ENCODE peak calls at places on chromosome 17, in five cellular contexts. One of them, this sample, is unnamed.
A peak's percentile ranks its signal among the peaks of the same experiment; 100 is the strongest.

GRCh38 chr17:30312218-30312617 is 20.5 kb upstream of the BLMH start:
- DNase-seq in stomach: no peak
- DNase-seq in GM23338: no peak
- DNase-seq in HFF-Myc: no peak
- DNase-seq in epithelial cell of esophagus: peak; percentile 62
- DNase-seq in this sample: no peak

GRCh38 chr17:7806592-7806991 is 27.4 kb upstream of the KDM6B start:
- DNase-seq in stomach: no peak
- DNase-seq in epithelial cell of esophagus: no peak
- DNase-seq in HFF-Myc: no peak
- DNase-seq in GM23338: no peak
- DNase-seq in this sample: no peak

GRCh38 chr17:57892820-57893595 is 43.2 kb upstream of the MRPS23 start:
- DNase-seq in HFF-Myc: peak; percentile 77
- DNase-seq in GM23338: peak; percentile 58
- DNase-seq in epithelial cell of esophagus: peak; percentile 93
- DNase-seq in stomach: peak; percentile 81
- DNase-seq in this sample: peak; percentile 89

GRCh38 chr17:15341385-15341849 is at the start of gene TEKT3:
- DNase-seq in stomach: peak; percentile 87
- DNase-seq in HFF-Myc: no peak
- DNase-seq in GM23338: peak; percentile 97
- DNase-seq in epithelial cell of esophagus: peak; percentile 55
- DNase-seq in this sample: peak; percentile 43

GRCh38 chr17:27363322-27363721 is 69.4 kb downstream of the WSB1 start:
- DNase-seq in GM23338: no peak
- DNase-seq in stomach: no peak
- DNase-seq in HFF-Myc: no peak
- DNase-seq in epithelial cell of esophagus: no peak
- DNase-seq in this sample: no peak

GRCh38 chr17:50101346-50102163 is 6.4 kb downstream of the PDK2 start:
- DNase-seq in GM23338: peak; percentile 39
- DNase-seq in epithelial cell of esophagus: no peak
- DNase-seq in HFF-Myc: no peak
- DNase-seq in stomach: peak; percentile 73
- DNase-seq in this sample: no peak

GRCh38 chr17:49003557-49004511 is 6.6 kb downstream of the IGF2BP1 start:
- DNase-seq in HFF-Myc: no peak
- DNase-seq in epithelial cell of esophagus: no peak
- DNase-seq in stomach: no peak
- DNase-seq in GM23338: peak; percentile 75
- DNase-seq in this sample: no peak

GRCh38 chr17:14553847-14554246 is 253.0 kb downstream of the HS3ST3B1 start:
- DNase-seq in HFF-Myc: no peak
- DNase-seq in GM23338: peak; percentile 61
- DNase-seq in stomach: no peak
- DNase-seq in epithelial cell of esophagus: no peak
- DNase-seq in this sample: no peak

GRCh38 chr17:39667262-39668140 is 752 bp upstream of the PNMT start:
- DNase-seq in stomach: peak; percentile 57
- DNase-seq in epithelial cell of esophagus: no peak
- DNase-seq in HFF-Myc: no peak
- DNase-seq in GM23338: peak; percentile 48
- DNase-seq in this sample: no peak

GRCh38 chr17:6045621-6046357 is 24.4 kb upstream of the WSCD1 start:
- DNase-seq in stomach: no peak
- DNase-seq in GM23338: peak; percentile 20
- DNase-seq in HFF-Myc: no peak
- DNase-seq in epithelial cell of esophagus: no peak
- DNase-seq in this sample: no peak

GRCh38 chr17:58520843-58521430 is 6.5 kb upstream of the MTMR4 start:
- DNase-seq in HFF-Myc: no peak
- DNase-seq in GM23338: peak; percentile 83
- DNase-seq in stomach: no peak
- DNase-seq in epithelial cell of esophagus: peak; percentile 10
- DNase-seq in this sample: no peak

GRCh38 chr17:4147751-4148310 is 4.8 kb downstream of the CYB5D2 start:
- DNase-seq in epithelial cell of esophagus: no peak
- DNase-seq in GM23338: no peak
- DNase-seq in stomach: no peak
- DNase-seq in HFF-Myc: no peak
- DNase-seq in this sample: no peak

GRCh38 chr17:57461082-57461481 is 204.8 kb downstream of the MSI2 start:
- DNase-seq in epithelial cell of esophagus: peak; percentile 65
- DNase-seq in stomach: no peak
- DNase-seq in HFF-Myc: no peak
- DNase-seq in GM23338: no peak
- DNase-seq in this sample: peak; percentile 95

GRCh38 chr17:12230411-12230810 is 209.7 kb downstream of the MAP2K4 start:
- DNase-seq in GM23338: no peak
- DNase-seq in epithelial cell of esophagus: no peak
- DNase-seq in stomach: no peak
- DNase-seq in HFF-Myc: no peak
- DNase-seq in this sample: no peak

GRCh38 chr17:69320210-69320907 is 6.6 kb downstream of the ABCA5 start:
- DNase-seq in epithelial cell of esophagus: no peak
- DNase-seq in HFF-Myc: no peak
- DNase-seq in GM23338: no peak
- DNase-seq in stomach: no peak
- DNase-seq in this sample: no peak

GRCh38 chr17:55607736-55608341 is 96.6 kb upstream of the SMIM36 start:
- DNase-seq in GM23338: no peak
- DNase-seq in epithelial cell of esophagus: peak; percentile 4
- DNase-seq in HFF-Myc: peak; percentile 66
- DNase-seq in stomach: peak; percentile 67
- DNase-seq in this sample: no peak

GRCh38 chr17:40870136-40870535 is 3.1 kb upstream of the KRT12 start:
- DNase-seq in HFF-Myc: no peak
- DNase-seq in stomach: no peak
- DNase-seq in epithelial cell of esophagus: no peak
- DNase-seq in GM23338: no peak
- DNase-seq in this sample: no peak

GRCh38 chr17:81294512-81295030 is 536 bp downstream of the SLC38A10 start:
- DNase-seq in epithelial cell of esophagus: no peak
- DNase-seq in stomach: peak; percentile 42
- DNase-seq in HFF-Myc: no peak
- DNase-seq in GM23338: peak; percentile 53
- DNase-seq in this sample: no peak

GRCh38 chr17:38922538-38923291 is 2.7 kb upstream of the LASP1NB start:
- DNase-seq in epithelial cell of esophagus: peak; percentile 33
- DNase-seq in HFF-Myc: peak; percentile 29
- DNase-seq in GM23338: peak; percentile 76
- DNase-seq in stomach: peak; percentile 73
- DNase-seq in this sample: peak; percentile 46

GRCh38 chr17:76255801-76256429 is 9.2 kb upstream of the UBALD2 start:
- DNase-seq in HFF-Myc: no peak
- DNase-seq in GM23338: no peak
- DNase-seq in stomach: no peak
- DNase-seq in epithelial cell of esophagus: no peak
- DNase-seq in this sample: no peak

GRCh38 chr17:76254275-76254674 is 10.9 kb upstream of the UBALD2 start:
- DNase-seq in epithelial cell of esophagus: no peak
- DNase-seq in GM23338: no peak
- DNase-seq in HFF-Myc: no peak
- DNase-seq in stomach: no peak
- DNase-seq in this sample: no peak

GRCh38 chr17:76250141-76250540 is 9.8 kb upstream of the RNF157 start:
- DNase-seq in HFF-Myc: no peak
- DNase-seq in epithelial cell of esophagus: no peak
- DNase-seq in GM23338: no peak
- DNase-seq in stomach: no peak
- DNase-seq in this sample: no peak

GRCh38 chr17:76251478-76252039 is 11.3 kb upstream of the RNF157 start:
- DNase-seq in epithelial cell of esophagus: no peak
- DNase-seq in stomach: no peak
- DNase-seq in GM23338: no peak
- DNase-seq in HFF-Myc: no peak
- DNase-seq in this sample: no peak

GRCh38 chr17:76252040-76252954 is 12.0 kb upstream of the RNF157 start:
- DNase-seq in stomach: peak; percentile 65
- DNase-seq in HFF-Myc: no peak
- DNase-seq in GM23338: no peak
- DNase-seq in epithelial cell of esophagus: peak; percentile 93
- DNase-seq in this sample: no peak
- H3K4me3 ChIP-seq in stomach: no peak overlapping the region
- H3K4me3 ChIP-seq in HFF-Myc: no peak overlapping the region
- H3K4me3 ChIP-seq in GM23338: no peak overlapping the region
- H3K4me3 ChIP-seq in epithelial cell of esophagus: no peak overlapping the region
- H3K4me3 ChIP-seq in this sample: no peak overlapping the region

DNA sequence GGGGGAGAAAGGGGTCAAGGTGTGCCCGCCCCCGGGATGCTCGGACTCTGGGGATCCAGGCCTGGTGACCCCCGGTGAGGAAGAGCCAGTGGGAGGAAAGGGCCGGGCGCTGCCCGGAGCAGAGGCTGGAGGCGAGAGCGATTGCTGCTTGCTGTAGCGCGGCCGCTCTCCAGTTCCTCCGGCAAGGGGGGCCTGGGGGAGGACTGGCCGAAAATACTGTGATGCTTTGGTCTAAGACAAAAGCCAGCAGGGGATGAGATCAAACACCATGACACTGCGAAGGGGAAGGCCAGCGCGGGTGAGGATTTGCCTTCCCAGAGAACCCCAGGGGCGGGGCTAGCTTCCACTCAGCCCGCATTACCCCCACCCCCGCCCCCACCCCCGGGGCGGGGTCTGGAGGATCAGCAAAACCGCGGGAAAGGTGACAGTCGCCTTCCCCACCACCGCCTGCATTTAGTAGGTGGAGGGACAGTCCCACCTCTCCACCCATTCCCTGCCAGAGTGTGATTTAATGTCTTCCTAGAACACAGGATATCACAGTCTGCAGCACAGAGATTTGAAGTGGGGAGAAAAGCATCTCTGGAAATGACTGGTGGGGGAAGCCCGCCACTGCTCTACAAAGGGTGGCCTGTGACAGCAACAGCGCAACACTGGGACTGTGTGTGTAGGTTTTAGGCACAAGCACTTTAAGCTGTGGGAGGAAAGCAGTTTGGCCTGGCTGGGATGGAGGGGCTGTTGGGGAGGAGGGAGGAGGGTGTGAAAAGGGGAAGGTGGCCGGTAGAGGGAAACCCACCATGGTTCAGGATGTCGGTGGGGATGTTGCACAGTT is 25.7 kb downstream of the MRC2 start:
- DNase-seq in epithelial cell of esophagus: no peak
- DNase-seq in HFF-Myc: no peak
- DNase-seq in GM23338: peak; percentile 93
- DNase-seq in stomach: peak; percentile 63
- DNase-seq in this sample: no peak
- TF ChIP-seq CTCF in epithelial cell of esophagus: no peak
- TF ChIP-seq CTCF in HFF-Myc: no peak
- TF ChIP-seq CTCF in GM23338: no peak
- TF ChIP-seq CTCF in stomach: no peak
- TF ChIP-seq CTCF in this sample: no peak

GRCh38 chr17:29140631-29141483 is 39.3 kb downstream of the MYO18A start:
- DNase-seq in HFF-Myc: no peak
- DNase-seq in stomach: no peak
- DNase-seq in epithelial cell of esophagus: no peak
- DNase-seq in GM23338: peak; percentile 23
- DNase-seq in this sample: no peak

GRCh38 chr17:29138184-29138955 is 41.8 kb downstream of the MYO18A start:
- DNase-seq in stomach: no peak
- DNase-seq in epithelial cell of esophagus: peak; percentile 54
- DNase-seq in HFF-Myc: no peak
- DNase-seq in GM23338: no peak
- DNase-seq in this sample: no peak

GRCh38 chr17:29141484-29141835 is 38.7 kb downstream of the MYO18A start:
- DNase-seq in HFF-Myc: no peak
- DNase-seq in GM23338: no peak
- DNase-seq in stomach: no peak
- DNase-seq in epithelial cell of esophagus: no peak
- DNase-seq in this sample: no peak

GRCh38 chr17:29138991-29139682 is 41.1 kb downstream of the MYO18A start:
- DNase-seq in HFF-Myc: no peak
- DNase-seq in epithelial cell of esophagus: no peak
- DNase-seq in stomach: peak; percentile 46
- DNase-seq in GM23338: no peak
- DNase-seq in this sample: no peak

GRCh38 chr17:29140051-29140582 is 40.1 kb downstream of the MYO18A start:
- DNase-seq in HFF-Myc: no peak
- DNase-seq in epithelial cell of esophagus: peak; percentile 65
- DNase-seq in stomach: peak; percentile 88
- DNase-seq in GM23338: peak; percentile 89
- DNase-seq in this sample: no peak
- H3K4me3 ChIP-seq in HFF-Myc: peak overlapping the region; percentile 36
- H3K4me3 ChIP-seq in epithelial cell of esophagus: no peak overlapping the region
- H3K4me3 ChIP-seq in stomach: peak overlapping the region; percentile 42
- H3K4me3 ChIP-seq in GM23338: peak overlapping the region; percentile 23
- H3K4me3 ChIP-seq in this sample: peak overlapping the region; percentile 20

GRCh38 chr17:67360880-67361279 is 5.5 kb downstream of the PSMD12 start:
- DNase-seq in GM23338: no peak
- DNase-seq in stomach: no peak
- DNase-seq in HFF-Myc: no peak
- DNase-seq in epithelial cell of esophagus: peak; percentile 85
- DNase-seq in this sample: no peak

GRCh38 chr17:67364847-67365761 is 1.3 kb downstream of the PSMD12 start:
- DNase-seq in GM23338: no peak
- DNase-seq in HFF-Myc: no peak
- DNase-seq in epithelial cell of esophagus: no peak
- DNase-seq in stomach: no peak
- DNase-seq in this sample: no peak

GRCh38 chr17:67358612-67359011 is 7.8 kb downstream of the PSMD12 start:
- DNase-seq in epithelial cell of esophagus: no peak
- DNase-seq in GM23338: no peak
- DNase-seq in HFF-Myc: no peak
- DNase-seq in stomach: no peak
- DNase-seq in this sample: no peak

GRCh38 chr17:67362173-67362572 is 4.2 kb downstream of the PSMD12 start:
- DNase-seq in GM23338: no peak
- DNase-seq in HFF-Myc: no peak
- DNase-seq in epithelial cell of esophagus: no peak
- DNase-seq in stomach: no peak
- DNase-seq in this sample: no peak

DNA sequence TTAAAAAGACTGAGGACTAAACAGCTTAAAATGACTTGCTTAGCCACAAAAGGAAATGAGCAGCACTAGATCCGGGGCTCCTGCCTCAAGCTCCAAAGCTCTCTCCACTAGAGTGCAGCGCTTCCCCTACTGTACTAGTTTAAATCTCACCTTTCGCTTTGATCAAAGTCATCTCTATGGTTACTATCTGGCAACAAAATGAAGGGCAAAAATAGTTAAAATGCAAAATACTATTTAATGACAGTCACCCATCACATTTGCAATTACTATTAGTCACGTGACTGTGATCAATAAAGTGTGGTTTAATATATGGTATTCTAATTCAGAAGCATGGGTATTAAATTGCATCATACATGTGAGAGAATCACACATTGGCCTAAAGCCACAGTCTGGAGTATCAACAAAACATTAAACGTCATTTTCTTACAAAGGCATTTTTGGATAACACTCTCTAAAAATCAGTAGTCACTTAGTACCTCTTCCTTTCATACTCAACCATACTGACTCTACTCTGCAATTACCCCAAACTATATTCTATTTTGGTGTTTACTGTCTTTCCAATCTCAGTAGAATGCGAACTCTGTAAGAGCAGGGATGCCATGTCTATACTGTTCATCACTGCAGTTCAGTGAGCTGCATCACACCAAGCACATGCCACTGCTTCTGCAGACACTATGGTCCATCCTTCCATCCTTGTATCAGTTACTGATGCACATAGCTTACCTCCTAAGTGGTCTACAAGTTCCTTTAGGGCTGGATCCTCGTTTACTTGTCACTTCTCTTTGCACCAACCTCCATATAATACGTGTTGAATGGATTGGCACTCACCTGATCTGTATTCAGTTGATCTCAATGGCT is 6.2 kb downstream of the PSMD12 start:
- DNase-seq in GM23338: peak; percentile 75
- DNase-seq in HFF-Myc: no peak
- DNase-seq in epithelial cell of esophagus: peak; percentile 27
- DNase-seq in stomach: no peak
- DNase-seq in this sample: no peak
- TF ChIP-seq CTCF in GM23338: peak; percentile 62
- TF ChIP-seq CTCF in HFF-Myc: peak; percentile 31
- TF ChIP-seq CTCF in epithelial cell of esophagus: peak; percentile 27
- TF ChIP-seq CTCF in stomach: no peak
- TF ChIP-seq CTCF in this sample: peak; percentile 51